ENCODE peak calls at places on chromosome 9, in eight cellular contexts. T is K562, M is SK-N-SH, Z is HCT116, Q is Panc1, E is HepG2, C is GM23338, G is GM12878. H is an unnamed sample.

GRCh38 chr9:124415102-124415851 is at the start of gene PSMB7:
- DNase-seq in Z (peak; percentile 97), T (peak; percentile 94), E (peak; percentile 94), G (peak; percentile 87), Q (peak; percentile 82), M (peak; percentile 92), C (peak; percentile 100), H (peak; percentile 95)

GRCh38 chr9:107737987-107738743 is 248.6 kb upstream of the KLF4 start:
- DNase-seq in Q (no peak), T (no peak), Z (no peak), E (no peak), G (no peak), C (no peak), M (no peak), H (no peak)

GRCh38 chr9:131727795-131728545 is 11.9 kb downstream of the RAPGEF1 start:
- DNase-seq in T (no peak), M (no peak), C (no peak), G (peak; percentile 81), Z (no peak), Q (no peak), E (no peak), H (no peak)

GRCh38 chr9:34744295-34745221 is 34.6 kb upstream of the CCL21 start:
- DNase-seq in T (no peak), G (no peak), E (no peak), M (no peak), Q (no peak), Z (peak; percentile 35), C (no peak), H (no peak)

GRCh38 chr9:87890866-87891265 is 8.2 kb downstream of the SPATA31E1 start:
- DNase-seq in G (no peak), T (no peak), E (no peak), M (no peak), C (no peak), Z (no peak), Q (no peak), H (no peak)

GRCh38 chr9:110847661-110848060 is 179.1 kb downstream of the MUSK start:
- DNase-seq in C (no peak), M (no peak), Q (no peak), Z (no peak), G (no peak), T (no peak), E (no peak), H (no peak)

GRCh38 chr9:77817590-77818311 is 169.6 kb upstream of the GNA14 start:
- DNase-seq in Z (no peak), M (no peak), G (no peak), Q (no peak), E (no peak), T (no peak), C (no peak), H (no peak)

GRCh38 chr9:33794560-33794959 is 801 bp upstream of the PRSS3 start:
- DNase-seq in G (no peak), M (no peak), C (no peak), T (no peak), E (no peak), Z (no peak), Q (no peak), H (no peak)

GRCh38 chr9:88660611-88661010 is 125.6 kb downstream of the NXNL2 start:
- DNase-seq in Z (peak; percentile 12), M (no peak), E (peak; percentile 50), G (no peak), T (no peak), C (peak; percentile 83), Q (no peak), H (peak; percentile 38)

GRCh38 chr9:1047605-1048235 is 2.4 kb upstream of the DMRT2 start:
- DNase-seq in T (no peak), M (no peak), Z (no peak), E (no peak), C (peak; percentile 52), G (no peak), Q (no peak), H (no peak)

GRCh38 chr9:89842267-89842768 is 237.5 kb downstream of the GADD45G start:
- DNase-seq in Q (no peak), C (no peak), Z (no peak), T (no peak), G (no peak), M (no peak), E (no peak), H (no peak)

GRCh38 chr9:95065224-95065623 is 252.3 kb downstream of the FANCC start:
- DNase-seq in C (no peak), G (no peak), T (no peak), M (no peak), Z (no peak), Q (no peak), E (no peak), H (no peak)

GRCh38 chr9:97986466-97986865 is 3.3 kb downstream of the ANP32B start:
- DNase-seq in E (no peak), G (peak; percentile 24), Q (no peak), C (no peak), Z (no peak), M (no peak), T (no peak), H (no peak)

GRCh38 chr9:113505963-113506624 is 42.6 kb downstream of the RGS3 start:
- DNase-seq in Z (no peak), C (peak; percentile 46), T (no peak), E (no peak), Q (no peak), M (no peak), G (no peak), H (no peak)

GRCh38 chr9:99210572-99210971 is 11.2 kb downstream of the ALG2 start:
- DNase-seq in E (no peak), M (no peak), Z (no peak), G (no peak), T (no peak), Q (no peak), C (no peak), H (no peak)

GRCh38 chr9:19440823-19441580 is 32.2 kb downstream of the ACER2 start:
- DNase-seq in C (no peak), E (no peak), T (no peak), Q (no peak), Z (no peak), G (no peak), M (no peak), H (no peak)

GRCh38 chr9:93083592-93084470 is 12.2 kb upstream of the CARD19 start:
- DNase-seq in C (no peak), M (peak; percentile 3), Z (no peak), G (no peak), T (no peak), E (no peak), Q (no peak), H (no peak)

GRCh38 chr9:92764988-92765936 is 629 bp upstream of the BICD2 start:
- DNase-seq in Q (peak; percentile 61), Z (peak; percentile 91), T (peak; percentile 98), G (peak; percentile 86), M (peak; percentile 91), E (peak; percentile 92), C (peak; percentile 98), H (peak; percentile 92)

GRCh38 chr9:105901514-105902109 is 207.3 kb downstream of the TMEM38B start:
- DNase-seq in M (peak; percentile 84), T (peak; percentile 66), Q (no peak), C (peak; percentile 84), E (peak; percentile 25), Z (no peak), G (no peak), H (peak; percentile 18)

GRCh38 chr9:85941966-85942912 is 1.3 kb downstream of the NAA35 start:
- DNase-seq in G (no peak), M (no peak), T (no peak), Q (no peak), E (no peak), C (no peak), Z (no peak), H (no peak)

GRCh38 chr9:94692601-94693000 is 33.9 kb upstream of the AOPEP start:
- DNase-seq in G (no peak), Z (no peak), T (no peak), M (no peak), E (peak; percentile 92), C (no peak), Q (no peak), H (no peak)

GRCh38 chr9:36316629-36317317 is 58.5 kb upstream of the GNE start:
- DNase-seq in G (no peak), M (no peak), E (peak; percentile 82), Z (no peak), T (no peak), Q (no peak), C (no peak), H (no peak)
- TF ChIP-seq POLR2AphosphoS5 in G (no peak), M (no peak), E (no peak), Z (no peak), T (no peak), Q (no peak), C (no peak), H (no peak)

GRCh38 chr9:129111143-129111761 is at the start of gene PTPA:
- DNase-seq in Z (peak; percentile 70), G (no peak), T (peak; percentile 92), M (peak; percentile 95), E (peak; percentile 69), Q (no peak), C (peak; percentile 90), H (peak; percentile 80)
- TF ChIP-seq CTCF in Z (no peak), G (no peak), T (no peak), M (no peak), E (no peak), Q (no peak), C (no peak), H (no peak)

GRCh38 chr9:136345281-136346156 is 18.0 kb downstream of the DNLZ start:
- DNase-seq in G (no peak), Q (no peak), M (peak; percentile 74), T (peak; percentile 79), E (peak; percentile 70), C (peak; percentile 80), Z (no peak), H (no peak)
- TF ChIP-seq REST in G (no peak), Q (no peak), M (no peak), T (no peak), E (no peak), C (no peak), Z (no peak), H (no peak)

GRCh38 chr9:75149841-75150241 is 61.5 kb downstream of the OSTF1 start:
- DNase-seq in Z (no peak), T (no peak), G (no peak), C (no peak), M (no peak), E (no peak), Q (no peak), H (peak; percentile 52)
- TF ChIP-seq POLR2AphosphoS5 in Z (no peak), T (no peak), G (no peak), C (no peak), M (no peak), E (no peak), Q (no peak), H (peak; percentile 53)

GRCh38 chr9:6845881-6846280 is 88.1 kb downstream of the KDM4C start:
- DNase-seq in M (peak; percentile 39), T (no peak), G (no peak), E (peak; percentile 83), C (peak; percentile 85), Q (no peak), Z (peak; percentile 7), H (no peak)
- TF ChIP-seq CTCF in M (peak; percentile 52), T (no peak), G (no peak), E (peak; percentile 81), C (peak; percentile 72), Q (peak; percentile 31), Z (no peak), H (no peak)

GRCh38 chr9:30160570-30160969 is 2223.9 kb upstream of the ACO1 start:
- DNase-seq in E (no peak), M (no peak), Q (no peak), C (no peak), Z (no peak), T (no peak), G (no peak), H (no peak)
- TF ChIP-seq REST in E (no peak), M (no peak), Q (no peak), C (no peak), Z (no peak), T (no peak), G (no peak), H (no peak)

H was measured in HL-60.